ENCODE peak calls at places on chromosomes 3 and 15, in six cellular contexts. Q is EL; Y is OCI-LY7; J is naive thymus-derived CD8-positive, alpha-beta T cell; P is GM12865; L is adipocyte. G is an unnamed sample.

GRCh38 chr15:53644681-53645080 is 114.8 kb downstream of the WDR72 start:
- DNase-seq in Q (no peak), L (no peak), Y (no peak), P (no peak), J (no peak), G (peak; percentile 57)

GRCh38 chr3:67884345-67884744 is 229.9 kb upstream of the SUCLG2 start:
- DNase-seq in L (no peak), P (no peak), J (no peak), Q (no peak), Y (no peak), G (no peak)

GRCh38 chr3:123773681-123774431 is 110.3 kb downstream of the MYLK start:
- DNase-seq in Y (no peak), L (peak; percentile 94), J (no peak), P (no peak), Q (peak; percentile 80), G (no peak)

GRCh38 chr3:65406470-65406869 is 632.2 kb downstream of the MAGI1 start:
- DNase-seq in J (no peak), L (peak; percentile 81), Y (no peak), P (no peak), Q (peak; percentile 2), G (no peak)

GRCh38 chr3:13073042-13073906 is at the start of gene IQSEC1:
- DNase-seq in Q (peak; percentile 12), P (peak; percentile 76), J (peak; percentile 86), L (peak; percentile 21), Y (peak; percentile 93), G (peak; percentile 80)

GRCh38 chr15:92847841-92848240 is 52.3 kb upstream of the CHD2 start:
- DNase-seq in L (no peak), Y (no peak), Q (no peak), J (no peak), P (no peak), G (no peak)

GRCh38 chr3:169578381-169578780 is 85.1 kb downstream of the MECOM start:
- DNase-seq in Q (no peak), P (no peak), Y (no peak), L (no peak), J (no peak), G (no peak)

GRCh38 chr3:61077551-61077950 is 173.7 kb downstream of the FHIT start:
- DNase-seq in J (no peak), Y (no peak), P (no peak), L (no peak), Q (no peak), G (no peak)

GRCh38 chr3:129445472-129445871 is 5.4 kb downstream of the IFT122 start:
- DNase-seq in L (no peak), Y (no peak), J (no peak), P (no peak), Q (no peak), G (no peak)

GRCh38 chr3:100737334-100737733 is 28.0 kb downstream of the TFG start:
- DNase-seq in P (peak; percentile 4), J (no peak), L (peak; percentile 58), Y (peak; percentile 7), Q (peak; percentile 29), G (no peak)

GRCh38 chr3:187746059-187746453 is 788 bp upstream of the BCL6 start:
- DNase-seq in L (no peak), Q (no peak), P (no peak), J (no peak), Y (no peak), G (no peak)

GRCh38 chr3:124927454-124928079 is 7.0 kb downstream of the MUC13 start:
- DNase-seq in P (peak; percentile 67), J (no peak), L (no peak), Q (no peak), Y (no peak), G (no peak)

GRCh38 chr3:48820626-48821324 is 26.9 kb downstream of the PRKAR2A start:
- DNase-seq in P (no peak), J (no peak), L (peak; percentile 28), Q (peak; percentile 34), Y (no peak), G (no peak)

GRCh38 chr15:75130597-75131268 is 70.9 kb upstream of the C15orf39 start:
- DNase-seq in J (no peak), Q (no peak), Y (peak; percentile 40), L (no peak), P (peak; percentile 94), G (no peak)

GRCh38 chr3:61236556-61236955 is 14.7 kb downstream of the FHIT start:
- DNase-seq in J (no peak), Q (no peak), Y (no peak), P (peak; percentile 80), L (no peak), G (no peak)

GRCh38 chr15:81948142-81948709 is 97.6 kb downstream of the MEX3B start:
- DNase-seq in Q (no peak), L (no peak), J (no peak), P (no peak), Y (no peak), G (no peak)

GRCh38 chr3:155225417-155225816 is 68.1 kb downstream of the STRIT1 start:
- DNase-seq in Y (no peak), L (no peak), P (no peak), J (no peak), Q (no peak), G (no peak)

GRCh38 chr15:57640935-57641682 is 49.4 kb downstream of the MYZAP start:
- DNase-seq in J (no peak), Q (peak; percentile 39), Y (peak; percentile 11), P (peak; percentile 15), L (peak; percentile 68), G (peak; percentile 16)

GRCh38 chr3:123724306-123724705 is 139.5 kb upstream of the HACD2 start:
- DNase-seq in P (no peak), Y (no peak), J (no peak), Q (peak; percentile 54), L (peak; percentile 44), G (no peak)

GRCh38 chr3:12658593-12659058 is 5.3 kb downstream of the RAF1 start:
- DNase-seq in L (peak; percentile 91), J (no peak), Q (peak; percentile 91), Y (no peak), P (no peak), G (no peak)

GRCh38 chr3:57743511-57743910 is 12.6 kb upstream of the SLMAP start:
- DNase-seq in J (no peak), Q (peak; percentile 37), Y (no peak), P (no peak), L (no peak), G (no peak)

GRCh38 chr3:37967252-37967881 is 23.2 kb upstream of the VILL start:
- DNase-seq in L (peak; percentile 69), Q (peak; percentile 69), J (peak; percentile 72), P (peak; percentile 77), Y (peak; percentile 75), G (peak; percentile 15)

GRCh38 chr3:106880206-106880605 is 497.0 kb upstream of the CCDC54 start:
- DNase-seq in J (no peak), L (no peak), Y (no peak), Q (no peak), P (no peak), G (no peak)

G was measured in NCI-H1092 treated with DMSO at 0.1 percent for 48 hours.